ENCODE peak calls at places on chromosomes 4 and X, in five cellular contexts. H is tibial artery, K is mucosa of descending colon, S is fibroblast of the aortic adventitia, D is lower lobe of right lung. E is an unnamed sample.
A peak's percentile ranks its signal among the peaks of the same experiment; 100 is the strongest.

GRCh38 chrX:53280703-53281320 is 572 bp downstream of the IQSEC2 start:
- DNase-seq in K (no peak), S (peak; percentile 48), H (peak; percentile 66), D (no peak), E (peak; percentile 36)

GRCh38 chrX:18360867-18361266 is 6.4 kb upstream of the SCML2 start:
- DNase-seq in K (no peak), S (no peak), H (no peak), D (no peak), E (no peak)

GRCh38 chr4:104408893-104409292 is 85.8 kb downstream of the CXXC4 start:
- DNase-seq in S (no peak), H (no peak), D (no peak), K (no peak), E (no peak)

GRCh38 chr4:181416966-181417365 is 826.2 kb upstream of the TENM3 start:
- DNase-seq in H (no peak), K (no peak), D (no peak), S (no peak), E (peak; percentile 3)

GRCh38 chr4:35739305-35739704 is 505.0 kb downstream of the ARAP2 start:
- DNase-seq in H (no peak), S (no peak), K (no peak), D (no peak), E (no peak)

GRCh38 chr4:8279321-8280157 is 10.0 kb downstream of the HTRA3 start:
- DNase-seq in K (peak; percentile 26), S (no peak), H (no peak), D (no peak), E (no peak)

GRCh38 chrX:80808854-80809493 is 703 bp downstream of the BRWD3 start:
- DNase-seq in K (peak; percentile 59), S (no peak), D (no peak), H (peak; percentile 64), E (peak; percentile 7)

GRCh38 chr4:184066584-184067300 is 150.9 kb downstream of the ENPP6 start:
- DNase-seq in H (no peak), D (no peak), S (no peak), K (no peak), E (no peak)

GRCh38 chr4:40865696-40866095 is 115.9 kb downstream of the NSUN7 start:
- DNase-seq in D (no peak), K (no peak), S (no peak), H (no peak), E (no peak)

GRCh38 chr4:173934933-173935620 is 348.4 kb downstream of the FBXO8 start:
- DNase-seq in D (no peak), H (no peak), K (no peak), S (peak; percentile 52), E (no peak)

GRCh38 chr4:56128231-56128630 is 179.5 kb downstream of the CEP135 start:
- DNase-seq in D (no peak), S (peak; percentile 87), H (no peak), K (no peak), E (peak; percentile 64)

GRCh38 chr4:120921456-120922389 is 803 bp downstream of the PRDM5 start:
- DNase-seq in H (peak; percentile 80), S (peak; percentile 75), D (peak; percentile 75), K (peak; percentile 78), E (peak; percentile 63)

GRCh38 chr4:115187136-115187535 is 73.7 kb upstream of the NDST4 start:
- DNase-seq in S (no peak), K (no peak), H (no peak), D (no peak), E (peak; percentile 14)

GRCh38 chr4:111952708-111953107 is 192.5 kb upstream of the FAM241A start:
- DNase-seq in H (no peak), K (no peak), D (no peak), S (no peak), E (peak; percentile 39)

GRCh38 chr4:2154215-2154614 is 87.7 kb downstream of the HAUS3 start:
- DNase-seq in D (no peak), H (no peak), K (no peak), S (peak; percentile 12), E (no peak)

GRCh38 chr4:147044241-147044640 is 98.6 kb upstream of the TTC29 start:
- DNase-seq in D (no peak), S (no peak), H (no peak), K (no peak), E (no peak)

GRCh38 chrX:1323315-1323714 is 13.3 kb upstream of the IL3RA start:
- DNase-seq in K (peak; percentile 50), S (no peak), H (no peak), D (peak; percentile 71), E (no peak)

GRCh38 chrX:20596856-20597255 is 330.1 kb upstream of the RPS6KA3 start:
- DNase-seq in S (no peak), K (no peak), H (no peak), D (no peak), E (no peak)

GRCh38 chrX:154061801-154062200 is 35.7 kb downstream of the MECP2 start:
- DNase-seq in K (no peak), H (no peak), S (no peak), D (no peak), E (no peak)

GRCh38 chr4:151931563-151931962 is 170.8 kb upstream of the GATB start:
- DNase-seq in D (no peak), H (no peak), K (no peak), S (no peak), E (no peak)

GRCh38 chr4:178202422-178202821 is 760.2 kb upstream of the AGA start:
- DNase-seq in H (no peak), S (no peak), K (no peak), D (no peak), E (no peak)

GRCh38 chr4:156971168-156971601 is 414 bp downstream of the PDGFC start:
- DNase-seq in S (no peak), D (peak; percentile 56), H (peak; percentile 71), K (peak; percentile 52), E (no peak)
- H3K4me3 ChIP-seq in S (peak overlapping the region; percentile 87), D (peak overlapping the region; percentile 64), H (peak overlapping the region; percentile 89), K (peak overlapping the region; percentile 42), E (peak overlapping the region; percentile 60)

GRCh38 chr4:58732973-58733372 is 1622.8 kb upstream of the IGFBP7 start:
- DNase-seq in K (no peak), D (no peak), S (no peak), H (no peak), E (no peak)
- TF ChIP-seq CTCF in K (no peak), D (no peak), S (no peak), H (no peak), E (no peak)

GRCh38 chr4:53479731-53480525 is 102.5 kb downstream of the FIP1L1 start:
- DNase-seq in K (no peak), S (peak; percentile 60), D (no peak), H (no peak), E (peak; percentile 74)

GRCh38 chr4:53476232-53477037 is 99.0 kb downstream of the FIP1L1 start:
- DNase-seq in H (peak; percentile 78), K (no peak), S (peak; percentile 99), D (no peak), E (peak; percentile 98)

GRCh38 chr4:53477666-53478065 is 100.2 kb downstream of the FIP1L1 start:
- DNase-seq in D (no peak), S (no peak), K (no peak), H (no peak), E (no peak)

GRCh38 chr4:53478671-53479456 is 101.4 kb downstream of the FIP1L1 start:
- DNase-seq in K (no peak), H (no peak), D (no peak), S (peak; percentile 95), E (peak; percentile 87)

GRCh38 chr4:53477038-53477565 is 99.7 kb downstream of the FIP1L1 start:
- DNase-seq in D (no peak), S (peak; percentile 62), H (no peak), K (no peak), E (no peak)
- H3K4me3 ChIP-seq in D (no peak overlapping the region), S (peak overlapping the region; percentile 28), H (no peak overlapping the region), K (no peak overlapping the region), E (no peak overlapping the region)

GRCh38 chr4:37666625-37667071 is 19.5 kb downstream of the RELL1 start:
- DNase-seq in D (no peak), H (peak; percentile 78), K (no peak), S (peak; percentile 86), E (peak; percentile 86)
- TF ChIP-seq CTCF in D (no peak), H (no peak), K (no peak), S (peak; percentile 35), E (peak; percentile 14)

E was measured in astrocyte of the spinal cord.